ENCODE peak calls at places on chromosomes 7 and 10, in ten cellular contexts. V is heart right ventricle, Y is breast epithelium, I is neural progenitor cell, G is NB4, P is astrocyte of the spinal cord, W is RWPE2, F is endodermal cell, X is AG04450, Z is PC-9. L is an unnamed sample.
A peak's percentile ranks its signal among the peaks of the same experiment; 100 is the strongest.

GRCh38 chr7:155804897-155805825 is 7.1 kb downstream of the SHH start:
- DNase-seq in V (peak; percentile 32), Y (no peak), I (peak; percentile 93), G (peak; percentile 88), P (peak; percentile 74), W (no peak), F (peak; percentile 95), X (no peak), Z (no peak), L (no peak)

GRCh38 chr7:25124485-25125136 is 449 bp downstream of the CYCS start:
- DNase-seq in V (no peak), Y (no peak), I (peak; percentile 11), G (peak; percentile 46), P (no peak), W (peak; percentile 54), F (no peak), X (no peak), Z (peak; percentile 35), L (no peak)

GRCh38 chr7:69962077-69962855 is 364.0 kb downstream of the AUTS2 start:
- DNase-seq in V (peak; percentile 64), Y (no peak), I (no peak), G (no peak), P (peak; percentile 8), W (no peak), F (no peak), X (no peak), Z (no peak), L (no peak)

GRCh38 chr7:1531263-1531978 is 919 bp downstream of the MAFK start:
- DNase-seq in V (peak; percentile 48), Y (peak; percentile 60), I (no peak), G (peak; percentile 67), P (peak; percentile 42), W (no peak), F (no peak), X (no peak), Z (no peak), L (no peak)

GRCh38 chr7:77940647-77941046 is 142.1 kb downstream of the PHTF2 start:
- DNase-seq in V (no peak), Y (no peak), I (peak; percentile 48), G (peak; percentile 52), P (peak; percentile 47), W (no peak), F (peak; percentile 65), X (peak; percentile 6), Z (no peak), L (no peak)

GRCh38 chr10:60643874-60644273 is 134.4 kb upstream of the CDK1 start:
- DNase-seq in V (no peak), Y (no peak), I (no peak), G (no peak), P (no peak), W (no peak), F (no peak), X (no peak), Z (no peak), L (no peak)

GRCh38 chr10:96342402-96342801 is 16.4 kb downstream of the OPALIN start:
- DNase-seq in V (no peak), Y (no peak), I (no peak), G (no peak), P (no peak), W (no peak), F (no peak), X (no peak), Z (no peak), L (no peak)

GRCh38 chr10:11530806-11531205 is 80.6 kb downstream of the USP6NL start:
- DNase-seq in V (no peak), Y (no peak), I (no peak), G (no peak), P (no peak), W (no peak), F (no peak), X (no peak), Z (no peak), L (no peak)

GRCh38 chr10:102615361-102615760 is 28.9 kb upstream of the TRIM8 start:
- DNase-seq in V (no peak), Y (no peak), I (peak; percentile 64), G (peak; percentile 71), P (no peak), W (no peak), F (peak; percentile 91), X (no peak), Z (no peak), L (no peak)

GRCh38 chr7:133315332-133316040 is 62.6 kb downstream of the EXOC4 start:
- DNase-seq in V (no peak), Y (no peak), I (no peak), G (no peak), P (peak; percentile 59), W (no peak), F (no peak), X (peak; percentile 16), Z (no peak), L (no peak)

GRCh38 chr10:50582766-50583762 is 40.7 kb downstream of the SGMS1 start:
- DNase-seq in V (no peak), Y (no peak), I (no peak), G (no peak), P (no peak), W (no peak), F (no peak), X (no peak), Z (peak; percentile 76), L (no peak)

GRCh38 chr7:155362380-155363145 is 64.9 kb downstream of the INSIG1 start:
- DNase-seq in V (no peak), Y (no peak), I (no peak), G (peak; percentile 51), P (no peak), W (peak; percentile 23), F (no peak), X (no peak), Z (no peak), L (no peak)

GRCh38 chr10:47331491-47331890 is 9.2 kb downstream of the GDF2 start:
- DNase-seq in V (no peak), Y (no peak), I (no peak), G (no peak), P (no peak), W (peak; percentile 37), F (no peak), X (no peak), Z (no peak), L (no peak)

GRCh38 chr10:110843031-110843430 is 28.7 kb upstream of the PDCD4 start:
- DNase-seq in V (no peak), Y (no peak), I (no peak), G (peak; percentile 95), P (no peak), W (no peak), F (no peak), X (no peak), Z (no peak), L (no peak)

GRCh38 chr10:125700355-125700911 is 17.5 kb upstream of the TEX36 start:
- DNase-seq in V (no peak), Y (no peak), I (no peak), G (peak; percentile 34), P (peak; percentile 33), W (no peak), F (no peak), X (no peak), Z (peak; percentile 45), L (no peak)
- TF ChIP-seq CTCF in V (no peak), Y (no peak), I (peak; percentile 10), G (no peak), P (peak; percentile 27), W (peak; percentile 44), F (no peak), X (peak; percentile 43), Z (peak; percentile 53), L (peak; percentile 11)

GRCh38 chr10:78997635-78998618 is 70.8 kb upstream of the ZMIZ1 start:
- DNase-seq in V (no peak), Y (no peak), I (no peak), G (no peak), P (no peak), W (no peak), F (no peak), X (no peak), Z (peak; percentile 62), L (no peak)
- H3K4me3 ChIP-seq in V (no peak overlapping the region), Y (no peak overlapping the region), I (no peak overlapping the region), G (no peak overlapping the region), P (no peak overlapping the region), W (no peak overlapping the region), F (no peak overlapping the region), X (no peak overlapping the region), Z (no peak overlapping the region), L (no peak overlapping the region)

GRCh38 chr10:33795529-33795928 is 461.1 kb upstream of the NRP1 start:
- DNase-seq in V (no peak), Y (no peak), I (no peak), G (no peak), P (no peak), W (no peak), F (no peak), X (no peak), Z (no peak), L (no peak)
- TF ChIP-seq CTCF in V (no peak), Y (no peak), I (no peak), G (no peak), P (no peak), W (no peak), F (no peak), X (no peak), Z (no peak), L (no peak)

GRCh38 chr7:105775580-105775979 is 100.8 kb downstream of the ATXN7L1 start:
- DNase-seq in V (no peak), Y (no peak), I (no peak), G (no peak), P (no peak), W (no peak), F (no peak), X (no peak), Z (no peak), L (no peak)
- H3K4me3 ChIP-seq in V (no peak overlapping the region), Y (no peak overlapping the region), I (no peak overlapping the region), G (no peak overlapping the region), P (no peak overlapping the region), W (no peak overlapping the region), F (no peak overlapping the region), X (no peak overlapping the region), Z (no peak overlapping the region), L (no peak overlapping the region)

DNA sequence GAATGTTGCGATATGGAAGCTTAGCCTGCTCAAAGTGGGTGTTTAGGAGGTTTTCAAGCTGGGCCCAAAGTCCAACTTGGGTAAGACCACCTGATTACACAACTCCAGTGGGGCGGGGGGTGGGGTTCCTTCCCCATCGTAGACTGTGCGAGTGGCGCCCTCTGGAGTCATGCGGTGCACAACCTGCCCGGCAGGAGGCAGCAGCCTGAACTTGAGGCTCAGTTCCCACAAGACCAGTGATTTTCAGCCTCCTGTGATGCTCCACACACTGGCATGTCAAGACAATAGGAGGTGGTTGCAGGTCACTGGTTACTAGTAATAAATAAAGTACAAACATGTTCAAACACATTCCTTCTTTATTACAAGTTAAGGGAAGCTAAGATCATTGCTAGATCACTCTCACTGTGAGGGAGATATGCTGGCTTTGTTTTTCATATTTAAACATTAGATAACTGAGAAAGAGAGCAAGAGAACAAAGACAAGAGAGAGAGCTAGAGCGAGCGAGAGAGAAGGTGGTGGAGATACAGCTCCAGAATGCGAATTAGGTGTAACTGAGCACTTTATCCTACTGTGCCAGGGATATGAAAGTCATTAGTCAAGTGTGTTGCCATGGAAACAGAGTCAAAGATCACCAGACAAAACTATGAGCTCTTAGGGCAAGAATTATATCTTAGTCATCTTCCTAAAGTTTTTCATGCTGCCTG is 97.4 kb upstream of the BMPER start:
- DNase-seq in V (peak; percentile 18), Y (no peak), I (peak; percentile 25), G (peak; percentile 29), P (peak; percentile 82), W (peak; percentile 74), F (peak; percentile 91), X (no peak), Z (peak; percentile 43), L (peak; percentile 83)
- TF ChIP-seq CTCF in V (no peak), Y (no peak), I (peak; percentile 50), G (peak; percentile 59), P (peak; percentile 61), W (peak; percentile 66), F (peak; percentile 94), X (peak; percentile 42), Z (peak; percentile 50), L (peak; percentile 77)

L was measured in epithelial cell of proximal tubule.